ENCODE peak calls at places on chromosomes 11 and 22, in four cellular contexts. R, B, W and I are unnamed samples.

GRCh38 chr11:97140885-97141494 is 751.2 kb downstream of the JRKL start:
- DNase-seq in R (peak; percentile 14), B (no peak), W (peak; percentile 42), I (no peak)

GRCh38 chr11:92340839-92341238 is 116.2 kb downstream of the FAT3 start:
- DNase-seq in R (peak; percentile 24), W (peak; percentile 41), B (no peak), I (no peak)

GRCh38 chr11:123187221-123187620 is 7.8 kb downstream of the CLMP start:
- DNase-seq in R (no peak), W (peak; percentile 51), B (no peak), I (no peak)

GRCh38 chr11:129917231-129917630 is 21.9 kb upstream of the NFRKB start:
- DNase-seq in B (no peak), R (no peak), W (peak; percentile 34), I (no peak)

GRCh38 chr11:3133456-3134217 is 31.5 kb downstream of the OSBPL5 start:
- DNase-seq in B (no peak), R (no peak), W (no peak), I (peak; percentile 26)

GRCh38 chr11:1608363-1608762 is at the start of gene KRTAP5-3:
- DNase-seq in B (no peak), R (no peak), W (no peak), I (no peak)

GRCh38 chr11:96309001-96309642 is 33.9 kb downstream of the MAML2 start:
- DNase-seq in W (peak; percentile 87), B (no peak), R (no peak), I (no peak)

GRCh38 chr22:23214398-23214797 is 34.1 kb downstream of the BCR start:
- DNase-seq in R (no peak), B (no peak), W (no peak), I (no peak)

GRCh38 chr11:127998421-127998820 is 588.9 kb downstream of the ETS1 start:
- DNase-seq in R (no peak), W (no peak), B (no peak), I (no peak)

GRCh38 chr22:48332438-48333322 is 1495.0 kb downstream of the BRD1 start:
- DNase-seq in W (no peak), B (no peak), R (no peak), I (no peak)

GRCh38 chr11:15800121-15800800 is 556.1 kb downstream of the SOX6 start:
- DNase-seq in W (peak; percentile 57), R (peak; percentile 84), B (peak; percentile 29), I (peak; percentile 35)

GRCh38 chr11:111665779-111666178 is 63.5 kb downstream of the SIK2 start:
- DNase-seq in R (peak; percentile 73), B (no peak), W (peak; percentile 53), I (no peak)

GRCh38 chr11:133508448-133508847 is 23.9 kb downstream of the OPCML start:
- DNase-seq in B (peak; percentile 20), W (no peak), R (no peak), I (peak; percentile 27)

GRCh38 chr11:75077316-75077715 is 19.4 kb downstream of the OR2AT4 start:
- DNase-seq in B (no peak), W (no peak), R (no peak), I (no peak)

DNA sequence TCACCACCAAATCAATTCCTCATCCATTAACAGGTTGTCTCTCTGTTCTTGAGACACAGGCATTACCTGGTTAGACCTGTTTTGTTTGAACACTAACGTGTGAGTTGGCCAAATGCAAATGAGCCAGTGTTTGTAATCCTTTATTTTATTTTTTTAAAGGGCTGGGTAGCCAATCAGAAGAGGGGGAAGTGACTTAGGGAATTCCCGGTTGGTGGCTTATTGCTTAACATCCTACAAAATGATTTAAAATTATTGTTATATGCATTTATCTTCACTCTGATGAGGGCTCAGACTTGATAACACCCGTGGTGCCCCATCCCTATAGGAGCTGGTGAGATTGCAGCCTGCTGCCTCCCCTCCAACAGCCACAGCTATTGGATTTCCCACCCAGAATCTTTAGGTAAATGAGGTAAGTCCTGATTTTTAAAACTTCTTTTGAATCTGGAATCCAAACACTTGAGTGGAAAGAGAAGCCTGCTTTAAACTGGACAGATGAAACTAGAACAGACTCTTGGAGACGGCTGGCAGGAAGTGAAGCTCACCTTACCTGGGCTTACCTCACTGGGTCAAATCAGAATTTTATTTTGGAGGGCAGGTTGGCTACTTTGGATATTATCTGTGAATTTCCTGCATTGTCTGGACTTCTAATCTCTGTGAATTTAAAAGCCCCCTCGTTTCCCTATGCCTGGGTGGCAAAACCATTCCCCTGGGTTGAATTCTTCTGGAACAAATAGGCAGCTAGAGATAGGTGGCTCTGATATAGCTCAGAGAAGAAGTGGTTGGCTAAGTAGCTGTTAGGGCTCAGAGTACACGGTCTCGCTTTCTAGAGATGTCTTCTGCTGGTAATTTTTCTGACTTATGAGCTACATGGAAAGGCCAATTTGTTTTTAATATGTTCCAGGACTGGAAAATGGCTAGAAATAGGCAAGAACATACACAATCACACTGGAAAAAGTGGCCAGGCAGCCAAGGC is at the start of gene EHF:
- DNase-seq in B (no peak), W (no peak), R (no peak), I (no peak)
- H3K4me3 ChIP-seq in B (no peak within 1 kb of the TSS), W (no peak within 1 kb of the TSS), R (no peak within 1 kb of the TSS), I (no peak within 1 kb of the TSS)

GRCh38 chr11:72232260-72233055 is 7.9 kb downstream of the INPPL1 start:
- DNase-seq in W (no peak), R (no peak), B (no peak), I (no peak)

GRCh38 chr11:72229336-72229924 is 4.9 kb downstream of the INPPL1 start:
- DNase-seq in R (no peak), W (no peak), B (no peak), I (no peak)

GRCh38 chr11:72229925-72230763 is 5.6 kb downstream of the INPPL1 start:
- DNase-seq in R (no peak), B (no peak), W (no peak), I (no peak)

GRCh38 chr11:72231396-72232259 is 7.1 kb downstream of the INPPL1 start:
- DNase-seq in W (no peak), R (no peak), B (peak; percentile 66), I (peak; percentile 69)

DNA sequence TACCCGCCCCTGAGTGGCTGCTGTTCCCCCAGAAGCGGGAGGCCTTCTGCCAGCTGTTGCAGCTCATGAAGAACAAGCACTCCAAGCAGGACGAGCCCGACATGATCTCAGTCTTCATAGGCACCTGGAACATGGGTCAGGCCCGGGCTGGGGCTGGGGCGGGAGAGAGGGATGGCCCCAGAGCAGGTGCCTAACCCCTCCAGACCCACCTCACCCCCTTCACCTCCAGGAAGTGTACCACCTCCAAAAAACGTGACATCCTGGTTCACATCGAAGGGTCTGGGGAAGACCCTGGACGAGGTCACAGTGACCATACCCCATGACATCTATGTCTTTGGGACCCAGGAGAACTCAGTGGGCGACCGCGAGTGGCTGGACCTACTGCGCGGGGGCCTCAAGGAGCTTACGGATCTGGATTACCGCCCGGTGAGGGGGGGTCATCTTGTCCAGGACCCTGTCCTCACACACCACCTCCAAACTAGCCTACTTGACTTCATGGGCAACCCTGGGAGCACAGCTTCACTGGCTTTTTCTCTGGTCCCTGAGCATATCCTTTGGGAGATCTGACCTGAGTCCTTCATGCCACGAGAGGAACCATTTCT is 6.3 kb downstream of the INPPL1 start:
- DNase-seq in R (no peak), B (peak; percentile 3), W (no peak), I (no peak)
- H3K36me3 ChIP-seq in R (peaks cover 58% of the 10 kb centered on the region), B (peaks cover 9% of the 10 kb centered on the region), W (peaks cover 33% of the 10 kb centered on the region), I (peaks cover 85% of the 10 kb centered on the region)

GRCh38 chr22:38314140-38314991 is 2.9 kb downstream of the CSNK1E start:
- DNase-seq in R (peak; percentile 57), W (peak; percentile 51), B (no peak), I (no peak)
- H3K27ac ChIP-seq in R (peak overlapping the region; percentile 87), W (peak overlapping the region; percentile 96), B (peak overlapping the region; percentile 98), I (peak overlapping the region; percentile 98)

GRCh38 chr22:22178566-22178965 is 66.0 kb upstream of the VPREB1 start:
- DNase-seq in R (no peak), W (no peak), B (no peak), I (no peak)
- H3K4me3 ChIP-seq in R (no peak overlapping the region), W (no peak overlapping the region), B (no peak overlapping the region), I (no peak overlapping the region)